ENCODE peak calls at places on chromosomes 11 and 22, in four cellular contexts. E is OCI-LY7, A is heart left ventricle, Z is sigmoid colon. R is an unnamed sample.
A peak's percentile ranks its signal among the peaks of the same experiment; 100 is the strongest.

GRCh38 chr11:46348566-46348981 is 1.3 kb downstream of the DGKZ start:
- DNase-seq in Z (no peak), A (no peak), E (no peak), R (no peak)

GRCh38 chr11:29321293-29322132 is 695.3 kb downstream of the KCNA4 start:
- DNase-seq in A (no peak), E (no peak), Z (no peak), R (no peak)

GRCh38 chr11:63508745-63509144 is 2.9 kb downstream of the LGALS12 start:
- DNase-seq in Z (no peak), A (no peak), E (no peak), R (no peak)

GRCh38 chr11:109237636-109238035 is 184.4 kb upstream of the C11orf87 start:
- DNase-seq in Z (no peak), A (no peak), E (no peak), R (no peak)

GRCh38 chr11:70397336-70397982 is 870 bp upstream of the CTTN start:
- DNase-seq in Z (no peak), E (no peak), A (no peak), R (no peak)

GRCh38 chr22:25174888-25175411 is 24.7 kb upstream of the CRYBB3 start:
- DNase-seq in Z (no peak), A (no peak), E (no peak), R (no peak)

GRCh38 chr11:118148877-118149276 is 3.7 kb downstream of the SCN4B start:
- DNase-seq in E (no peak), Z (no peak), A (no peak), R (no peak)

GRCh38 chr11:69089258-69089657 is 40.5 kb downstream of the TPCN2 start:
- DNase-seq in Z (peak; percentile 82), E (no peak), A (peak; percentile 81), R (no peak)

GRCh38 chr11:61092280-61092766 is 10.0 kb upstream of the CD5 start:
- DNase-seq in E (no peak), A (no peak), Z (no peak), R (no peak)

GRCh38 chr11:84865791-84866535 is 761.2 kb downstream of the DLG2 start:
- DNase-seq in A (no peak), Z (no peak), E (no peak), R (no peak)

GRCh38 chr11:70494559-70495350 is 96.4 kb downstream of the CTTN start:
- DNase-seq in A (peak; percentile 42), Z (peak; percentile 40), E (no peak), R (peak; percentile 8)

GRCh38 chr11:6387811-6388599 is 2.3 kb upstream of the SMPD1 start:
- DNase-seq in Z (no peak), E (no peak), A (no peak), R (no peak)

GRCh38 chr22:45726081-45726480 is 54.4 kb downstream of the ATXN10 start:
- DNase-seq in Z (no peak), E (no peak), A (no peak), R (no peak)

GRCh38 chr11:62233730-62234129 is 8.3 kb upstream of the SCGB1D2 start:
- DNase-seq in A (no peak), E (no peak), Z (no peak), R (no peak)

GRCh38 chr11:87451400-87451799 is 413.7 kb downstream of the TMEM135 start:
- DNase-seq in Z (no peak), E (no peak), A (no peak), R (no peak)

GRCh38 chr11:113773092-113773415 is 438 bp downstream of the ZW10 start:
- DNase-seq in E (peak; percentile 8), A (no peak), Z (peak; percentile 72), R (no peak)

GRCh38 chr11:94058630-94059029 is 37.5 kb downstream of the HEPHL1 start:
- DNase-seq in Z (no peak), E (no peak), A (no peak), R (no peak)

GRCh38 chr11:55719608-55720160 is 53.6 kb upstream of the OR5D13 start:
- DNase-seq in E (no peak), A (no peak), Z (no peak), R (no peak)

GRCh38 chr11:17598700-17599459 is 51.8 kb downstream of the OTOG start:
- DNase-seq in A (peak; percentile 77), E (peak; percentile 75), Z (peak; percentile 73), R (peak; percentile 35)

GRCh38 chr11:64406221-64406946 is 47.4 kb downstream of the RPS6KA4 start:
- DNase-seq in Z (peak; percentile 78), A (peak; percentile 78), E (no peak), R (no peak)

GRCh38 chr22:46043816-46044717 is 67.1 kb upstream of the WNT7B start:
- DNase-seq in A (no peak), E (peak; percentile 13), Z (peak; percentile 81), R (no peak)

GRCh38 chr11:107720305-107720775 is 8.5 kb upstream of the SLN start:
- DNase-seq in A (no peak), E (no peak), Z (no peak), R (no peak)

GRCh38 chr11:8477680-8478079 is 116.3 kb downstream of the STK33 start:
- DNase-seq in Z (no peak), E (no peak), A (no peak), R (no peak)

GRCh38 chr11:102266111-102266510 is 51.2 kb upstream of the BIRC3 start:
- DNase-seq in A (no peak), Z (no peak), E (no peak), R (no peak)

GRCh38 chr22:46466255-46466676 is 71.2 kb downstream of the CELSR1 start:
- DNase-seq in A (no peak), Z (no peak), E (no peak), R (no peak)

GRCh38 chr22:30201970-30202369 is 44.6 kb downstream of the LIF start:
- DNase-seq in Z (no peak), A (no peak), E (no peak), R (no peak)

GRCh38 chr22:36577019-36577418 is 48.1 kb upstream of the EIF3D start:
- DNase-seq in E (no peak), A (no peak), Z (no peak), R (no peak)

GRCh38 chr22:39401301-39401631 is 1.7 kb downstream of the TAB1 start:
- DNase-seq in A (no peak), E (no peak), Z (no peak), R (no peak)

GRCh38 chr11:32890843-32891656 is 1.6 kb upstream of the QSER1 start:
- DNase-seq in E (peak; percentile 12), Z (no peak), A (no peak), R (no peak)

GRCh38 chr11:47220401-47220821 is 5.6 kb downstream of the DDB2 start:
- DNase-seq in E (no peak), Z (no peak), A (peak; percentile 6), R (no peak)

GRCh38 chr22:42646569-42647525 is 2.3 kb downstream of the CYB5R3 start:
- DNase-seq in Z (no peak), A (peak; percentile 84), E (no peak), R (no peak)

GRCh38 chr11:56152333-56152732 is 7.8 kb downstream of the OR8K5 start:
- DNase-seq in Z (no peak), E (no peak), A (no peak), R (no peak)

GRCh38 chr11:41118521-41118920 is 340.9 kb downstream of the LRRC4C start:
- DNase-seq in E (no peak), A (no peak), Z (no peak), R (no peak)

GRCh38 chr11:32023370-32023964 is 67.4 kb upstream of the RCN1 start:
- DNase-seq in A (no peak), Z (no peak), E (no peak), R (no peak)

GRCh38 chr11:40032331-40032730 is 1427.1 kb downstream of the LRRC4C start:
- DNase-seq in E (no peak), A (no peak), Z (no peak), R (no peak)
- H3K9me3 ChIP-seq in E (no peaks in the 10 kb centered on the region), A (no peaks in the 10 kb centered on the region), Z (no peaks in the 10 kb centered on the region), R (no peaks in the 10 kb centered on the region)

GRCh38 chr22:49320714-49321476 is 506.8 kb downstream of the BRD1 start:
- DNase-seq in Z (no peak), E (no peak), A (no peak), R (no peak)
- H3K9me3 ChIP-seq in Z (no peaks in the 10 kb centered on the region), E (no peaks in the 10 kb centered on the region), A (no peaks in the 10 kb centered on the region), R (no peaks in the 10 kb centered on the region)

DNA sequence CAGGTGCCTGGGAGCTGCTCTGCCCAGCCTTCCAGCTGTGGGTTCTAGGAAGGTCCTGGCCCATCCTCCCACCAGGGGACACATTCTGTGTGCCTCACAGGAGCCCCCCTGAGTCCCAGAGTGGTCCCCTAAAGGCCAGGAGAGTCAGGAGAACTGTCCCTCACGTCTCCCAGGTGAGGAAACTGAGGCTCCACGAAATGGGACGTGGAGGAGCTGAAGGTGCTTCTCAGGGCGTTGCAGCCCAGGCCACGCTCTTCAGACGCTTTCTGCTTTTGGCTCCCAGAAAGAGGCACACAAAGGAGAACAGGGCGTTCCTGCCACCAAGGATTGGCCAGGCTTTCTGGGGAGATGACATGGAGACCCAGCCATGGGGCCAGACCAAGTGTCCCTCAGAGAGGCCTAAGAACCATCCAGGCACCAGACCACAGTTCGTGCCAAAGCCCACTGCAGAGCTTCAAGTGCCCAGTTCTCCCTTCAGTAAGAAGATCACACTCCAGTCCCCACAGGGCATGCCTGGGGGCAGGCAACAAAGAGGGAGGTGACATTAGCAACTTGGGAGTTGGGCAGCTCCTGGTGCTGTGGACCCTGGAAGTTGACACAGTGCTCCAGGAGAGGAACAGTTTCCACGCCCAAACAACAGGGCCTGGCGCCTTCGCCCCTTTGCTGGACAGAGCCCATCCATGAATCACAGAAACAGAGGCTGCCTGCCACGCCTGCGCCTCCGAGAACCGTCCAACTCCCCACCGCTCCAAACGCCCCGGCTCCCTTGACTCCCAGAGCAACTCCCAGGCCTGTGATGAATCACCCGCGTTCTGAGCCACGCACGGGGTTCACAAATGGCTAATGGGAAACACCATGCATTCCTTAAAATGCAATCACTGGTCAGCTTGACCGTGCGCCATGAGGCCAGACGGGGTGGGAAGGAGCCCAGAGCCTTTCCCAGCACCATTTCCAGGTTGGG is 589.2 kb downstream of the BRD1 start:
- DNase-seq in Z (no peak), E (no peak), A (no peak), R (no peak)
- H3K9me3 ChIP-seq in Z (no peaks in the 10 kb centered on the region), E (no peaks in the 10 kb centered on the region), A (no peaks in the 10 kb centered on the region), R (no peaks in the 10 kb centered on the region)

DNA sequence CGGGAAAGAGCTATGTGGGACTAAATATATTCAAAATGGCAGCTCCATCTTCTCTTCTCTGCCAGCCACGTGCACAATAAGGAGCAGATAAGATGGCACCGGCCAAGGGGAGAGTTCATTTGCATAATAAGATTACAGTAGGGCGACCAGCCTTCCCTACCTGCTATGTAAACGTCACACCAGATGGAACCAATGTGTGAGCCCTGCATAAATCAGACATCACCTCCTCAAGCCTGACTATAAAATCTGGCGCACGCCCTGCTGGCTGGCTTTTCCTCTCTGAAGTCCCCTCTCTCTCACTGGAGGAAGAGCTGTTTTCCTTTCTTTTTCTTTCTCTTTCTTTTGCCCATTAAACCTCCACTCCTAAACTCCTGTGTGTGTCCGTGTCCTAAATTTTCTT is 669.8 kb upstream of the KIRREL3 start:
- DNase-seq in A (no peak), Z (no peak), E (no peak), R (no peak)
- H3K9me3 ChIP-seq in A (no peaks in the 10 kb centered on the region), Z (no peaks in the 10 kb centered on the region), E (no peaks in the 10 kb centered on the region), R (no peaks in the 10 kb centered on the region)

R was measured in T-helper 17 cell.